ENCODE peak calls at places on chromosome 15, in eight cellular contexts. C is stomach, V is IMR-90, W is WERI-Rb-1, U is mammary epithelial cell, Z is lower lobe of right lung, I is psoas muscle, S is HCT116. P is an unnamed sample.

GRCh38 chr15:62578960-62579359 is 413.9 kb upstream of the C2CD4B start:
- DNase-seq in C (no peak), V (no peak), W (no peak), U (no peak), Z (no peak), I (no peak), S (no peak), P (no peak)

GRCh38 chr15:61069369-61070075 is 159.6 kb downstream of the RORA start:
- DNase-seq in C (no peak), V (peak), W (no peak), U (no peak), Z (no peak), I (no peak), S (no peak), P (no peak)

GRCh38 chr15:44033894-44034293 is 161.2 kb downstream of the FRMD5 start:
- DNase-seq in C (no peak), V (peak), W (no peak), U (peak), Z (no peak), I (no peak), S (peak), P (no peak)

GRCh38 chr15:67783303-67783702 is 42.0 kb upstream of the SKOR1 start:
- DNase-seq in C (no peak), V (no peak), W (peak), U (no peak), Z (no peak), I (no peak), S (no peak), P (no peak)

GRCh38 chr15:68682906-68683490 is 104.2 kb downstream of the CORO2B start:
- DNase-seq in C (no peak), V (no peak), W (no peak), U (no peak), Z (no peak), I (no peak), S (no peak), P (peak)

GRCh38 chr15:59523702-59524101 is 85.7 kb downstream of the FAM81A start:
- DNase-seq in C (no peak), V (no peak), W (no peak), U (no peak), Z (no peak), I (no peak), S (no peak), P (no peak)

GRCh38 chr15:72460393-72460792 is 13.7 kb upstream of the ARIH1 start:
- DNase-seq in C (no peak), V (no peak), W (no peak), U (no peak), Z (no peak), I (no peak), S (no peak), P (no peak)

GRCh38 chr15:89898628-89899302 is 5.0 kb upstream of the AP3S2 start:
- DNase-seq in C (peak), V (peak), W (peak), U (peak), Z (no peak), I (peak), S (peak), P (no peak)

GRCh38 chr15:25766421-25766820 is 96.7 kb downstream of the ATP10A start:
- DNase-seq in C (no peak), V (no peak), W (no peak), U (no peak), Z (no peak), I (no peak), S (no peak), P (no peak)

GRCh38 chr15:48413304-48413703 is 82.1 kb downstream of the DUT start:
- DNase-seq in C (no peak), V (peak), W (no peak), U (no peak), Z (no peak), I (no peak), S (no peak), P (no peak)
- TF ChIP-seq CTCF in C (no peak), V (no peak), W (no peak), U (no peak), Z (no peak), I (no peak), S (no peak), P (no peak)

DNA sequence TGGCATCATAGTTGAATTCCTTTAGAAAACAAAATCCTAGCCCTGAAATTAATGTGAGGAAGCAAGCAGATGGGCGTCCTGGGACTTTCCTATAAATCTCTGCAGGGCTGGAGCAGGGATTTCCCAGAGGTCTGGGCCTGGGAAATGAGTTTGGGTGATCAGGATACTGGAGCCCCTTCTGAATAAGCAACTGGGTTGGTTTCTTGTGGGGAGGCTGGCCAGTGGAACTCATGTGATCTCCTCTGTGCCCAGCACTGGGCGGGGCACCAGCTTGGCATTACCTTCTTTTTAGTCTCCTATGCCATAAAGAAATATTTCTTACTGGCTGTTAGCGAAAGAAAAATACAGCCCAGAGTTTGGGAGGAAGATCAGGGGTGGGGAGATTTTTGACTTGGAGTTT is 1.7 kb downstream of the THSD4 start:
- DNase-seq in C (no peak), V (no peak), W (no peak), U (peak), Z (no peak), I (no peak), S (no peak), P (no peak)
- H3K27ac ChIP-seq in C (peak), V (peak), W (no peak), U (peak), Z (no peak), I (no peak), S (no peak), P (no peak)

GRCh38 chr15:75181780-75182179 is 19.9 kb upstream of the C15orf39 start:
- DNase-seq in C (no peak), V (no peak), W (no peak), U (no peak), Z (no peak), I (no peak), S (no peak), P (no peak)

GRCh38 chr15:75185271-75186029 is 16.2 kb upstream of the C15orf39 start:
- DNase-seq in C (no peak), V (no peak), W (no peak), U (no peak), Z (no peak), I (no peak), S (no peak), P (no peak)

GRCh38 chr15:75178938-75179772 is 22.5 kb upstream of the C15orf39 start:
- DNase-seq in C (no peak), V (no peak), W (no peak), U (no peak), Z (no peak), I (no peak), S (no peak), P (no peak)

GRCh38 chr15:75179773-75180140 is 21.9 kb upstream of the C15orf39 start:
- DNase-seq in C (no peak), V (no peak), W (no peak), U (no peak), Z (no peak), I (no peak), S (no peak), P (no peak)

DNA sequence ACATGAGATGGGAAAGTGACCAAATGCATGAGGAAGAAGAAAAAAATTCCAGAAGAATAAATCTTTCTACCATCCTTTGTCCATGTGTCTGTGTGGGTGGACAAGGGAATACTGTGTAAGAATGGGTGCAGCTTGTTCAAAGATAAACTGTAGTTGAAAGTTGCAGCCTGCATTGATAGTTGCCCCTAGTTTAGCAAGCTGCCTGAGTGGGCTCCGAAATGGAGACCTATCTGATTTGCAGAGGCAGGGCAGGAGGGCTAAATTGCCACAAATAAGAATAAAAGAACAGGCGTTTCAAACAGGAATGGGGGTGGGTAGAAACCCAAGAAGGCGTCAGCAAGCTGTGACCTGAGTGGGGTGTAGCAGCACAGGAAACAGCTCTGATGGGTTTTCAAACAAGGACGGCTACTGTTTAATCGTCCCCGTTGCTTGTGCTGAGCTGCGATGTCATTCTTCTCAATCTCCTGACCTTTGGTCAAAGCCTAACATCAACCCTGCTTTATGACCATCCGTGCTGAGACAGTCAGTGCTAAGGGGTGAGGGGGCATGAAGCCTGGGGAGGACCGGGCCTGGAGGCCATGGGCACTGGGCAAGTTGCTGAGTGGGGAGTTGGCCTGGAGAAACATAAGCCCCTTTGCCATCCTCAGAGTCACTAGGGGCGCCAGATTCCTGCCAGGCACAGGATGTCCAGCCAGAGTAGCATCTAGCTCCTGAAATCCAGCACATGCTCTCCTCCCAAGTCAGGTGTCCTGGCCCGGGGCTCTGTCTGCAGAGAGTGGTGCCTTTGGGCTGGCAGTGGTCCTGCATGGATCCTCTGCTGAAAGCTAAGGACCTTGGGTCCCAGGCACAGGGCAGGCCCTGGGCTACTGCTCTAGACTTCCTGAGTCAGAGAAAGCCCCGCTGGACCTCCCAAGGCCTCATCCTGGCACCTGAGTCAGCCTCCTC is 19.2 kb upstream of the C15orf39 start:
- DNase-seq in C (no peak), V (peak), W (no peak), U (no peak), Z (no peak), I (no peak), S (no peak), P (no peak)
- TF ChIP-seq CTCF in C (no peak), V (no peak), W (peak), U (no peak), Z (no peak), I (no peak), S (peak), P (no peak)

GRCh38 chr15:96223939-96224338 is 106.6 kb upstream of the NR2F2 start:
- DNase-seq in C (no peak), V (no peak), W (no peak), U (no peak), Z (no peak), I (no peak), S (no peak), P (no peak)

GRCh38 chr15:96218623-96219465 is 111.7 kb upstream of the NR2F2 start:
- DNase-seq in C (no peak), V (no peak), W (no peak), U (no peak), Z (no peak), I (no peak), S (no peak), P (no peak)

GRCh38 chr15:96217983-96218382 is 112.5 kb upstream of the NR2F2 start:
- DNase-seq in C (no peak), V (no peak), W (no peak), U (no peak), Z (no peak), I (no peak), S (no peak), P (no peak)

GRCh38 chr15:96219681-96220080 is 110.8 kb upstream of the NR2F2 start:
- DNase-seq in C (no peak), V (no peak), W (no peak), U (no peak), Z (no peak), I (no peak), S (no peak), P (no peak)

GRCh38 chr15:96220657-96221056 is 109.8 kb upstream of the NR2F2 start:
- DNase-seq in C (no peak), V (no peak), W (no peak), U (no peak), Z (no peak), I (no peak), S (no peak), P (no peak)
- H3K27ac ChIP-seq in C (no peak), V (no peak), W (no peak), U (no peak), Z (no peak), I (no peak), S (no peak), P (no peak)

DNA sequence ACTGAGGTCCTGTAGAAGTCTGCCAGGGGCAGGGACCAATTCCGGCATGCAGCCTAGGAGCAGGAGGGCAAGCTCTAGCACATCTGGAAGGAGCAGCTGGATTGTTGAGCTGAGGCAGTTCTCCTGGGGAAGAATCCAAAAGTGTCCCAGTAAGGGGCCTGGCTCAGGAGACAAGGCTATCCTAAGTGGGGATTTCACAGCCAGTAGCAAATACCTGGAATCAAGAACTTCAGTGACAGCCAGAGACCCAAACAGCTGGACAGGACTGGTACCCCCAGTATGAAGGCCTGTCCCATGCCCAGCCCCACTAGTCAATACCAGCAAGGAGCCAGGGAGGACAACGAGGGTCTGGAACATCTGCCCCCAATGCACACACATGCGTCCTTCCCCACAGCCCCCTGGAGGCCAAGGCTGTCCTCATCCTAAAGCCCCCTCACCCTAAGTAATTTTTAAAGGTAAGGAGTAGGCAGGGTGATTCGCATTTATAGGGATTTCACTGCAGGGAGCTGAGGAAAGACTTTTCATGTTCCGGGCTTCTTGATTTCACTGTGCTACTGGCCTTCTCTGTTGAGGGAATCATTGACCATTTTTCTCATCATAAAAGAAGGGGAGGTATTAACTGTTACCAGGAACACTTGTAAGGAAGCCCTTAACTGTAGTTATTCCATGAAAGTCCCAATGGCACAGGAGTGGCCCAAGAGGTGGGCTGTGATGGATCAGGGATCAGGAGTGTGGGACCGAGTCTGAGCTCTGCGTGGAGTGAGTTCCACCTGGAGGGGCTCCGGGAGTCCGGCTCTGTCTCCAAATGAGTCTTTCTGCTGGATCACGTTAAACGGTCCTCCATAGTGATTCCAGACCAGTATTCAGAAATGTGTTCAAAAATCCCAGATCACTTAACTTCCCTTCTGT is 2.6 kb upstream of the CHSY1 start:
- DNase-seq in C (no peak), V (no peak), W (no peak), U (no peak), Z (no peak), I (no peak), S (no peak), P (no peak)
- TF ChIP-seq CTCF in C (no peak), V (no peak), W (no peak), U (no peak), Z (no peak), I (no peak), S (no peak), P (no peak)

GRCh38 chr15:27480141-27480530 is 509.2 kb downstream of the GABRG3 start:
- DNase-seq in C (no peak), V (no peak), W (no peak), U (no peak), Z (no peak), I (no peak), S (no peak), P (no peak)
- H3K27ac ChIP-seq in C (no peak), V (no peak), W (no peak), U (no peak), Z (no peak), I (no peak), S (no peak), P (no peak)

DNA sequence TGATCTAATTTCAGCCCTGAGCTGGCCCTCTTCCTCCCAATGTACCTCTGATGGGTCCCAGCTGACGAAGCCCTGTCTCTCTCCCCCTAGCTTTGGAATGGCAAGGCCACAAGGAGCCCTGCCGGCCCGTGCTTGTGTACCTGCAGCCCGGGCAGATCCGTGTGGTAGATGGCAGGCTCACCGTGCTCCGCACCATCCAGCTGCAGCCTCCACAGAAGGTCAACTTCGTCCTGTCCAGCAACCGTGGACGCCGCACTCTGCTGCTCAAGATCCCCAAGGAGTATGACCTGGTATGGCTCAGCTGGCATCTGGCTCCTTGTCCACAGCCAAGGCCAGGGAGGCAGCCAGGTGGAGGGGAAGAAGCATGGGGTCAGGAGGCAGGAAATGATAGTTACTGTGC is 14.2 kb downstream of the DUOX1 start:
- DNase-seq in C (no peak), V (no peak), W (no peak), U (no peak), Z (no peak), I (no peak), S (no peak), P (peak)
- TF ChIP-seq CTCF in C (no peak), V (no peak), W (no peak), U (no peak), Z (no peak), I (no peak), S (no peak), P (no peak)

DNA sequence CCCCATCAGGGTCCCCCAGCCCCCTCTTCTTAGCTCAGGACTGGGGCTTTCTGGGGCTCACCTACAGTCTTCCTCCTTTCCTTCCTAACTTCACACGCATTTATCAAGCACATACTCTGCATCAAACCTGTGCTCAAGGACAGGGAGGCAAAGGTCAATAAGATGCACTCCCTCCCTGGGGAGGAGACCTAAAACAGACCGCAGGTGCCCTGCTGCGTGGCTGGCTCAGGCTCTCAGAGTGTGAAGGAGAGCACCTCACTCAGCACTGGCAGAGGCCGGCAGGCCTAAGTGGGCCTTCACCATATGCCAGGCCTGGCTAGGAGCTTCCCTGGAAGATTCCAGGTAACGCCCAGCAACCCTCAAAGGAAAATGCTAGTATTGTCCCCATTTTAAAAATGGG is 16.5 kb downstream of the LIPC start:
- DNase-seq in C (no peak), V (no peak), W (no peak), U (no peak), Z (no peak), I (no peak), S (no peak), P (no peak)
- H3K27ac ChIP-seq in C (no peak), V (no peak), W (no peak), U (no peak), Z (no peak), I (no peak), S (no peak), P (no peak)

DNA sequence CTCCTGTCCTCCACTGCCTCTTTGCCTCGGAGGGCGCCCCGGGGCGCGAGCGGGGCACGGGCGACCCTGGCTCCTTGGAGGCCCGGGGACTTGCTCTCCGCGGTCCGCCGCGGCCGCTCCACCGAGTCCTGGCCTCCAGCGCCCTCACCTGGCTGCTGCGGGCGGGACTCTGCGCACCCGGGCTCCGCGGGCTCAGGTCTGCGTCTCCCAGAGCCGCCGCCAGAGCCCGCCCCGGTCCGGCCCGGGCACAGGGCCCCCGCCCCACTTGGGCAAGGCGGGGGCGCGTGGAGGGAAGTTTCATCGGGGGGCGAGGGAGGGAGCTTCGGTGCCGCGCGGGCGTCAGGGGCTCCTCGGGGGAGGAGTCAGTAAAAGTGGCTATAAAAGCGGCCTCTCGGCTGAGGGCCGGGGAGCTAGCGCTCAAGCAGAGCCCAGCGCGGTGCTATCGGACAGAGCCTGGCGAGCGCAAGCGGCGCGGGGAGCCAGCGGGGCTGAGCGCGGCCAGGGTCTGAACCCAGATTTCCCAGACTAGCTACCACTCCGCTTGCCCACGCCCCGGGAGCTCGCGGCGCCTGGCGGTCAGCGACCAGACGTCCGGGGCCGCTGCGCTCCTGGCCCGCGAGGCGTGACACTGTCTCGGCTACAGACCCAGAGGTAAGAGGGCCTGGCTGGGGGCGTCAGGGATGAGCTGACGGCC is at the start of gene CEMIP:
- DNase-seq in C (peak), V (peak), W (peak), U (peak), Z (peak), I (peak), S (peak), P (peak)
- TF ChIP-seq CTCF in C (peak), V (peak), W (peak), U (peak), Z (peak), I (peak), S (peak), P (peak)